ENCODE peak calls at places on chromosomes 3 and 15, in seven cellular contexts. One of them, this sample, is unnamed.

GRCh38 chr15:67002379-67002778 is 63.0 kb upstream of the SMAD3 start:
- DNase-seq in retina: no peak
- DNase-seq in AML-193: no peak
- DNase-seq in CD8-positive, alpha-beta T cell: no peak
- DNase-seq in RPMI8226: no peak
- DNase-seq in EL: no peak
- DNase-seq in uterus: no peak
- DNase-seq in this sample: no peak

GRCh38 chr3:100210777-100211145 is 50.0 kb upstream of the TBC1D23 start:
- DNase-seq in retina: no peak
- DNase-seq in CD8-positive, alpha-beta T cell: no peak
- DNase-seq in RPMI8226: no peak
- DNase-seq in uterus: no peak
- DNase-seq in EL: peak; percentile 58
- DNase-seq in AML-193: no peak
- DNase-seq in this sample: peak; percentile 56

GRCh38 chr3:146839727-146840126 is 234.6 kb upstream of the PLSCR5 start:
- DNase-seq in retina: no peak
- DNase-seq in EL: no peak
- DNase-seq in AML-193: no peak
- DNase-seq in CD8-positive, alpha-beta T cell: no peak
- DNase-seq in uterus: no peak
- DNase-seq in RPMI8226: no peak
- DNase-seq in this sample: no peak

GRCh38 chr3:66615643-66616301 is 115.0 kb upstream of the LRIG1 start:
- DNase-seq in retina: no peak
- DNase-seq in CD8-positive, alpha-beta T cell: no peak
- DNase-seq in EL: no peak
- DNase-seq in RPMI8226: no peak
- DNase-seq in uterus: no peak
- DNase-seq in AML-193: no peak
- DNase-seq in this sample: no peak

GRCh38 chr3:14434105-14434504 is 31.7 kb downstream of the SLC6A6 start:
- DNase-seq in CD8-positive, alpha-beta T cell: no peak
- DNase-seq in uterus: no peak
- DNase-seq in AML-193: no peak
- DNase-seq in RPMI8226: no peak
- DNase-seq in retina: no peak
- DNase-seq in EL: peak; percentile 59
- DNase-seq in this sample: no peak

GRCh38 chr15:45165536-45165935 is 22.2 kb downstream of the SHF start:
- DNase-seq in AML-193: no peak
- DNase-seq in uterus: no peak
- DNase-seq in CD8-positive, alpha-beta T cell: no peak
- DNase-seq in EL: no peak
- DNase-seq in RPMI8226: no peak
- DNase-seq in retina: no peak
- DNase-seq in this sample: no peak

GRCh38 chr3:121624147-121624852 is 31.1 kb downstream of the FBXO40 start:
- DNase-seq in retina: no peak
- DNase-seq in CD8-positive, alpha-beta T cell: no peak
- DNase-seq in EL: no peak
- DNase-seq in RPMI8226: no peak
- DNase-seq in uterus: no peak
- DNase-seq in AML-193: no peak
- DNase-seq in this sample: no peak

GRCh38 chr3:38004415-38005075 is 14.0 kb downstream of the VILL start:
- DNase-seq in AML-193: peak; percentile 81
- DNase-seq in CD8-positive, alpha-beta T cell: peak; percentile 70
- DNase-seq in uterus: peak; percentile 74
- DNase-seq in RPMI8226: peak; percentile 64
- DNase-seq in retina: peak; percentile 74
- DNase-seq in EL: peak; percentile 64
- DNase-seq in this sample: peak; percentile 84

GRCh38 chr3:115518100-115518852 is 105.0 kb upstream of the GAP43 start:
- DNase-seq in CD8-positive, alpha-beta T cell: no peak
- DNase-seq in RPMI8226: no peak
- DNase-seq in EL: peak; percentile 77
- DNase-seq in retina: peak; percentile 74
- DNase-seq in uterus: peak; percentile 33
- DNase-seq in AML-193: no peak
- DNase-seq in this sample: no peak

GRCh38 chr15:56215769-56216168 is 27.9 kb downstream of the RFX7 start:
- DNase-seq in EL: peak; percentile 54
- DNase-seq in CD8-positive, alpha-beta T cell: no peak
- DNase-seq in RPMI8226: no peak
- DNase-seq in uterus: no peak
- DNase-seq in retina: no peak
- DNase-seq in AML-193: no peak
- DNase-seq in this sample: no peak

GRCh38 chr15:58115692-58116091 is 22.5 kb upstream of the AQP9 start:
- DNase-seq in retina: no peak
- DNase-seq in AML-193: peak; percentile 4
- DNase-seq in RPMI8226: no peak
- DNase-seq in uterus: no peak
- DNase-seq in EL: peak; percentile 2
- DNase-seq in CD8-positive, alpha-beta T cell: no peak
- DNase-seq in this sample: no peak

GRCh38 chr15:89105147-89105546 is 16.9 kb downstream of the ABHD2 start:
- DNase-seq in AML-193: no peak
- DNase-seq in EL: peak; percentile 98
- DNase-seq in CD8-positive, alpha-beta T cell: no peak
- DNase-seq in retina: no peak
- DNase-seq in RPMI8226: no peak
- DNase-seq in uterus: peak; percentile 46
- DNase-seq in this sample: no peak

This sample was measured in NAMALWA.